ENCODE peak calls at places on chromosomes 7 and 10, in seven cellular contexts. One of them, this sample, is unnamed. For H4K20me1 and H3K4me1, the result is how much of the 10 kb centered on the place peaks cover.

GRCh38 chr10:78181381-78182055 is 147.9 kb downstream of the RPS24 start:
- DNase-seq in GM23248: no peak
- DNase-seq in H1: no peak
- DNase-seq in OCI-LY7: no peak
- DNase-seq in K562: no peak
- DNase-seq in IMR-90: no peak
- DNase-seq in astrocyte: no peak
- DNase-seq in this sample: peak

GRCh38 chr10:74118794-74119193 is 31.8 kb downstream of the AP3M1 start:
- DNase-seq in GM23248: peak
- DNase-seq in H1: no peak
- DNase-seq in OCI-LY7: no peak
- DNase-seq in K562: no peak
- DNase-seq in IMR-90: no peak
- DNase-seq in astrocyte: no peak
- DNase-seq in this sample: peak

GRCh38 chr10:131757285-131758058 is 143.3 kb upstream of the PPP2R2D start:
- DNase-seq in GM23248: no peak
- DNase-seq in H1: no peak
- DNase-seq in OCI-LY7: no peak
- DNase-seq in K562: no peak
- DNase-seq in IMR-90: no peak
- DNase-seq in astrocyte: no peak
- DNase-seq in this sample: no peak

GRCh38 chr10:127872011-127872741 is 20.6 kb downstream of the CLRN3 start:
- DNase-seq in GM23248: peak
- DNase-seq in H1: peak
- DNase-seq in OCI-LY7: no peak
- DNase-seq in K562: no peak
- DNase-seq in IMR-90: peak
- DNase-seq in astrocyte: peak
- DNase-seq in this sample: no peak

GRCh38 chr7:47931788-47932425 is 16.4 kb downstream of the PKD1L1 start:
- DNase-seq in GM23248: peak
- DNase-seq in H1: no peak
- DNase-seq in OCI-LY7: no peak
- DNase-seq in K562: no peak
- DNase-seq in IMR-90: peak
- DNase-seq in astrocyte: peak
- DNase-seq in this sample: peak

GRCh38 chr10:99966306-99966705 is 43.4 kb downstream of the DNMBP start:
- DNase-seq in GM23248: peak
- DNase-seq in H1: no peak
- DNase-seq in OCI-LY7: no peak
- DNase-seq in K562: peak
- DNase-seq in IMR-90: peak
- DNase-seq in astrocyte: peak
- DNase-seq in this sample: peak

GRCh38 chr10:36349445-36350063 is 707.5 kb upstream of the FZD8 start:
- DNase-seq in GM23248: peak
- DNase-seq in H1: no peak
- DNase-seq in OCI-LY7: no peak
- DNase-seq in K562: no peak
- DNase-seq in IMR-90: peak
- DNase-seq in astrocyte: peak
- DNase-seq in this sample: peak

GRCh38 chr10:62597226-62597625 is 207.3 kb upstream of the ADO start:
- DNase-seq in GM23248: peak
- DNase-seq in H1: no peak
- DNase-seq in OCI-LY7: no peak
- DNase-seq in K562: no peak
- DNase-seq in IMR-90: peak
- DNase-seq in astrocyte: peak
- DNase-seq in this sample: peak

GRCh38 chr7:101924171-101924570 is 106.7 kb downstream of the CUX1 start:
- DNase-seq in GM23248: peak
- DNase-seq in H1: no peak
- DNase-seq in OCI-LY7: no peak
- DNase-seq in K562: peak
- DNase-seq in IMR-90: peak
- DNase-seq in astrocyte: peak
- DNase-seq in this sample: peak

GRCh38 chr7:55065511-55066229 is 46.9 kb downstream of the EGFR start:
- DNase-seq in GM23248: peak
- DNase-seq in H1: no peak
- DNase-seq in OCI-LY7: no peak
- DNase-seq in K562: no peak
- DNase-seq in IMR-90: peak
- DNase-seq in astrocyte: peak
- DNase-seq in this sample: peak

GRCh38 chr10:34715511-34716187 is 99.4 kb downstream of the PARD3 start:
- DNase-seq in GM23248: no peak
- DNase-seq in H1: no peak
- DNase-seq in OCI-LY7: no peak
- DNase-seq in K562: no peak
- DNase-seq in IMR-90: no peak
- DNase-seq in astrocyte: peak
- DNase-seq in this sample: no peak

GRCh38 chr7:77415474-77415821 is 701 bp downstream of the GSAP start:
- DNase-seq in GM23248: peak
- DNase-seq in H1: peak
- DNase-seq in OCI-LY7: no peak
- DNase-seq in K562: no peak
- DNase-seq in IMR-90: no peak
- DNase-seq in astrocyte: no peak
- DNase-seq in this sample: no peak

GRCh38 chr10:42999385-43000020 is 77.4 kb upstream of the RET start:
- DNase-seq in GM23248: no peak
- DNase-seq in H1: peak
- DNase-seq in OCI-LY7: no peak
- DNase-seq in K562: no peak
- DNase-seq in IMR-90: no peak
- DNase-seq in astrocyte: no peak
- DNase-seq in this sample: peak

GRCh38 chr7:7323352-7323751 is 141.0 kb downstream of the C1GALT1 start:
- DNase-seq in GM23248: no peak
- DNase-seq in H1: no peak
- DNase-seq in OCI-LY7: no peak
- DNase-seq in K562: no peak
- DNase-seq in IMR-90: no peak
- DNase-seq in astrocyte: no peak
- DNase-seq in this sample: no peak

DNA sequence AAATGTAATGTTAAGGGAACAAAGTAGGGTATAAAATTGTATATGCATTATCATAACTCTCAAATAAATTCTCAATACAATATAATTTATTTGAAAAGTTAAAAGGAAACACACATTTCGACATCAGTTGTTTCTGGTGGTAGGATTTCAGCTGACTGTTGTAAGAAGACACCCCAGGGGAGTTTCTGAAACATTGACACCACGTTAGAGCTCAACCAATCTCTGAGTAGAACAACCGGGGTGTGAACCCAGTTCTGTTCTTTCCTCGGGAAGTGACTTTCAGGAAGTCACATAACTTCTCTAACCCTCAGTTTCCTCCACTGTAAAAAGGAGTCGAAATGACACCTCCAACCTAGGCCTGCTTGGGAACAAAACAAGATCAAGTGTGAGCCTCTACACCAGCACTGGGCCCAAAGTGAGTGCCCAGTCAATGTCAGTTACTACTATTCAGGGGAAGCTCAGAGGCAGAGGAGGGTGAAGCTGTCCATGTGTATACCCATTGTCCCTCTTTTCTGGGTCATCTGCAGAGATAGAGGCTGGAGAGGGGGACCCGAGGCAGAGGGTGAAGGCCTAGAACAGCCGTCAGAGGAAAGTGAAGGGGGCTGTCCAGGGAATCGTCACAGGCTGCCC is 67.1 kb downstream of the AOAH start:
- DNase-seq in GM23248: no peak
- DNase-seq in H1: no peak
- DNase-seq in OCI-LY7: no peak
- DNase-seq in K562: no peak
- DNase-seq in IMR-90: no peak
- DNase-seq in astrocyte: no peak
- DNase-seq in this sample: no peak
- H3K4me2 ChIP-seq in GM23248: no peak
- H3K4me2 ChIP-seq in H1: no peak
- H3K4me2 ChIP-seq in OCI-LY7: no peak
- H3K4me2 ChIP-seq in K562: no peak
- H3K4me2 ChIP-seq in IMR-90: no peak
- H3K4me2 ChIP-seq in astrocyte: no peak
- H3K4me2 ChIP-seq in this sample: no peak

DNA sequence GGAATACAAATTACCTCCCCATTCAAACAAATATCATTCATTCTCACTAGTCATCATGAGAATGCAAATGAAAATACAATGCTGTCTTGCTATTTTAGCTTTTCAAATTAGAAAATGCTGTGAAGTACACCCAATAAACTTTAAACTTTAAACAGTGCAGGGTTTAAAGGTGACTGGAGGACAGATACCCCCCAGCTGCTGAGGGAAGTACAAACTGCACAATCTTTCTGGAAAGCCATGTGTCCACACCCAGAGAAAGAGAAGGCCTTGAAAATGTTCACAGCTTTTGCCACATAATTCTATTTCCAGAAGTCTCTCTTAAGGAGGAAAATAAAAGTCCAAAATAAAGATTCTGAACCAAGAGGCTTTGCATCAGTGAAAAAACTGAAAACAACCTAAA is 56.5 kb downstream of the PIK3AP1 start:
- DNase-seq in GM23248: no peak
- DNase-seq in H1: no peak
- DNase-seq in OCI-LY7: no peak
- DNase-seq in K562: no peak
- DNase-seq in IMR-90: no peak
- DNase-seq in astrocyte: no peak
- DNase-seq in this sample: no peak
- H4K20me1 ChIP-seq in GM23248: under half
- H4K20me1 ChIP-seq in H1: under half
- H4K20me1 ChIP-seq in OCI-LY7: under half
- H4K20me1 ChIP-seq in K562: under half
- H4K20me1 ChIP-seq in IMR-90: under half
- H4K20me1 ChIP-seq in astrocyte: under half
- H4K20me1 ChIP-seq in this sample: under half

DNA sequence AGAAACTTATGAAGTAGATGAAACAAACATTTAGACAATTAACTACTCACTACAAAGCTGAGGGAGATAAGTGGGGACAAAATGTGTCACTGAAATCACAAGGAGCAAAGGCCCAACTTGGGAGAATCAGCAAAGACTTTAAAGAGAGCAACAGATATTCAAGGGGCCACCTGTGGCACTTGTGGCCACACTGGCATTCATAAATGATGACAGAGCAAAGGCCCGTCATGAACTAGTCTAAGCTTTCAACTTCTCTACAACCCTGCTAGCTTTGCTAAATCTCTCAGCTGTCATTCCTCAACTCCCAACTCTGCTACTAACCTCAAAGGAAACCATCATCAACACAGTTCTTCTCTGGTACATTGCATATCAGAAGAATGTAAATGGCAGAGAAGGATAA is 178.4 kb downstream of the CPEB3 start:
- DNase-seq in GM23248: no peak
- DNase-seq in H1: no peak
- DNase-seq in OCI-LY7: no peak
- DNase-seq in K562: no peak
- DNase-seq in IMR-90: no peak
- DNase-seq in astrocyte: no peak
- DNase-seq in this sample: no peak
- H3K4me1 ChIP-seq in GM23248: under half
- H3K4me1 ChIP-seq in H1: under half
- H3K4me1 ChIP-seq in OCI-LY7: under half
- H3K4me1 ChIP-seq in K562: under half
- H3K4me1 ChIP-seq in IMR-90: under half
- H3K4me1 ChIP-seq in astrocyte: under half
- H3K4me1 ChIP-seq in this sample: under half

GRCh38 chr7:127769696-127770400 is 117.9 kb downstream of the SND1 start:
- DNase-seq in GM23248: peak
- DNase-seq in H1: no peak
- DNase-seq in OCI-LY7: no peak
- DNase-seq in K562: no peak
- DNase-seq in IMR-90: peak
- DNase-seq in astrocyte: peak
- DNase-seq in this sample: peak

GRCh38 chr7:127766831-127767489 is 115.0 kb downstream of the SND1 start:
- DNase-seq in GM23248: no peak
- DNase-seq in H1: no peak
- DNase-seq in OCI-LY7: no peak
- DNase-seq in K562: no peak
- DNase-seq in IMR-90: no peak
- DNase-seq in astrocyte: no peak
- DNase-seq in this sample: peak

GRCh38 chr7:127768241-127768640 is 116.2 kb downstream of the SND1 start:
- DNase-seq in GM23248: peak
- DNase-seq in H1: no peak
- DNase-seq in OCI-LY7: no peak
- DNase-seq in K562: no peak
- DNase-seq in IMR-90: peak
- DNase-seq in astrocyte: peak
- DNase-seq in this sample: peak

GRCh38 chr7:127770870-127771269 is 118.9 kb downstream of the SND1 start:
- DNase-seq in GM23248: peak
- DNase-seq in H1: no peak
- DNase-seq in OCI-LY7: no peak
- DNase-seq in K562: no peak
- DNase-seq in IMR-90: peak
- DNase-seq in astrocyte: peak
- DNase-seq in this sample: peak

GRCh38 chr7:127769137-127769536 is 117.1 kb downstream of the SND1 start:
- DNase-seq in GM23248: no peak
- DNase-seq in H1: no peak
- DNase-seq in OCI-LY7: no peak
- DNase-seq in K562: no peak
- DNase-seq in IMR-90: no peak
- DNase-seq in astrocyte: no peak
- DNase-seq in this sample: peak
- H3K4me2 ChIP-seq in GM23248: peak
- H3K4me2 ChIP-seq in H1: no peak
- H3K4me2 ChIP-seq in OCI-LY7: no peak
- H3K4me2 ChIP-seq in K562: no peak
- H3K4me2 ChIP-seq in IMR-90: no peak
- H3K4me2 ChIP-seq in astrocyte: peak
- H3K4me2 ChIP-seq in this sample: no peak

DNA sequence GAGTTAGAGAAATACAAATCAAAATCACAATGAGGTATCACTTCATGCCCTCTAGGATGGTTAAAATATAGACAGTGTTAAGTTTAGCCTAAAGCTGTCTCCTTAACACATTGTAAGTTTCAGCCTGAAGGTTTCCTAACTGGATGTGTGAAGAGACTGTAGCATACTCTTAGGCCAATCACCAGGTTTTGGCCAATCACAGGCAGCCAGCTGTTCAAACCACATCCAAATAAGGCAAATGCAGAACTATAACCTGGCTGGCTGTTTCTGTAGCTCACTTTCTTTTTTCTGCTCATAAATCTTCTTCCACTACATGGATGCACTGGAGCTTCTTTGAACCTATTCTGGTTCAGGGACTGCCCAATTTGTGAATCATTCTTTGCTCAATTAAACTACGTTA is 19.7 kb downstream of the ESYT2 start:
- DNase-seq in GM23248: no peak
- DNase-seq in H1: no peak
- DNase-seq in OCI-LY7: no peak
- DNase-seq in K562: no peak
- DNase-seq in IMR-90: peak
- DNase-seq in astrocyte: no peak
- DNase-seq in this sample: no peak
- H4K20me1 ChIP-seq in GM23248: under half
- H4K20me1 ChIP-seq in H1: under half
- H4K20me1 ChIP-seq in OCI-LY7: under half
- H4K20me1 ChIP-seq in K562: under half
- H4K20me1 ChIP-seq in IMR-90: under half
- H4K20me1 ChIP-seq in astrocyte: under half
- H4K20me1 ChIP-seq in this sample: under half